ENCODE peak calls at places on chromosomes 12 and 14, in four cellular contexts. O is cardiac fibroblast, W is cardiac muscle cell, S is foreskin fibroblast. U is an unnamed sample.

GRCh38 chr12:94760786-94761185 is 110.4 kb upstream of the TMCC3 start:
- DNase-seq in W (no peak), O (peak), S (no peak), U (no peak)

GRCh38 chr12:5956987-5957386 is 11.9 kb upstream of the ANO2 start:
- DNase-seq in W (no peak), O (no peak), S (no peak), U (no peak)

GRCh38 chr14:77761205-77761931 is 412 bp upstream of the SNW1 start:
- DNase-seq in W (peak), S (peak), O (peak), U (peak)

GRCh38 chr14:37545174-37545573 is 49.9 kb downstream of the FOXA1 start:
- DNase-seq in O (no peak), W (no peak), S (no peak), U (no peak)

GRCh38 chr12:46942579-46942978 is 116.8 kb upstream of the SLC38A4 start:
- DNase-seq in O (no peak), S (peak), W (no peak), U (no peak)

GRCh38 chr14:104101651-104102281 is 16.3 kb downstream of the ASPG start:
- DNase-seq in S (no peak), O (no peak), W (no peak), U (no peak)

GRCh38 chr12:19867970-19868369 is 428.7 kb downstream of the AEBP2 start:
- DNase-seq in W (no peak), S (no peak), O (no peak), U (no peak)

GRCh38 chr12:120932058-120932457 is 27.9 kb upstream of the SPPL3 start:
- DNase-seq in S (no peak), O (no peak), W (no peak), U (no peak)

GRCh38 chr12:48003226-48004038 is 844 bp downstream of the COL2A1 start:
- DNase-seq in O (no peak), S (peak), W (peak), U (no peak)

GRCh38 chr12:121800694-121801600 is 2.9 kb upstream of the SETD1B start:
- DNase-seq in W (peak), S (peak), O (peak), U (no peak)

GRCh38 chr12:39610626-39611025 is 9.0 kb downstream of the ABCD2 start:
- DNase-seq in O (no peak), W (no peak), S (no peak), U (no peak)

GRCh38 chr12:2256915-2257314 is 204.1 kb downstream of the CACNA1C start:
- DNase-seq in W (no peak), S (peak), O (peak), U (no peak)

GRCh38 chr14:36428350-36428749 is 91.7 kb downstream of the NKX2-1 start:
- DNase-seq in W (no peak), O (no peak), S (no peak), U (no peak)

GRCh38 chr12:110107369-110108281 is 16.5 kb upstream of the IFT81 start:
- DNase-seq in S (peak), O (peak), W (no peak), U (peak)

GRCh38 chr12:115609356-115609755 is 668.1 kb downstream of the MED13L start:
- DNase-seq in S (peak), O (no peak), W (no peak), U (no peak)

GRCh38 chr12:65487679-65488078 is 209.2 kb downstream of the MSRB3 start:
- DNase-seq in O (no peak), W (no peak), S (no peak), U (no peak)

GRCh38 chr12:60441577-60441976 is 845.7 kb downstream of the SLC16A7 start:
- DNase-seq in W (no peak), S (no peak), O (no peak), U (no peak)

GRCh38 chr14:65304963-65305362 is 107.6 kb upstream of the FUT8 start:
- DNase-seq in O (no peak), S (no peak), W (no peak), U (no peak)

GRCh38 chr12:89319111-89319510 is 33.2 kb downstream of the DUSP6 start:
- DNase-seq in W (no peak), O (peak), S (peak), U (no peak)

GRCh38 chr12:51836012-51836832 is 12.3 kb downstream of the FIGNL2 start:
- DNase-seq in O (no peak), W (no peak), S (no peak), U (no peak)

GRCh38 chr14:68957688-68958248 is 21.3 kb downstream of the ACTN1 start:
- DNase-seq in O (no peak), S (no peak), W (no peak), U (no peak)

GRCh38 chr12:13283867-13284266 is 87.3 kb downstream of the EMP1 start:
- DNase-seq in S (no peak), O (no peak), W (no peak), U (no peak)

GRCh38 chr12:120775862-120776552 is 50.4 kb downstream of the ACADS start:
- DNase-seq in W (no peak), O (peak), S (no peak), U (no peak)

GRCh38 chr12:49730050-49730449 is 11.3 kb upstream of the TMBIM6 start:
- DNase-seq in O (no peak), S (no peak), W (no peak), U (no peak)

GRCh38 chr12:13075114-13075471 is 28.4 kb downstream of the GSG1 start:
- DNase-seq in W (no peak), S (no peak), O (peak), U (no peak)

GRCh38 chr12:59036973-59037807 is 116.9 kb upstream of the LRIG3 start:
- DNase-seq in W (no peak), S (peak), O (no peak), U (no peak)
- H3K4me3 ChIP-seq in W (no peak), S (no peak), O (no peak), U (no peak)

GRCh38 chr14:60646202-60646886 is 2.9 kb downstream of the SIX1 start:
- DNase-seq in S (peak), O (no peak), W (no peak), U (no peak)
- H3K4me3 ChIP-seq in S (peak), O (no peak), W (no peak), U (peak)

DNA sequence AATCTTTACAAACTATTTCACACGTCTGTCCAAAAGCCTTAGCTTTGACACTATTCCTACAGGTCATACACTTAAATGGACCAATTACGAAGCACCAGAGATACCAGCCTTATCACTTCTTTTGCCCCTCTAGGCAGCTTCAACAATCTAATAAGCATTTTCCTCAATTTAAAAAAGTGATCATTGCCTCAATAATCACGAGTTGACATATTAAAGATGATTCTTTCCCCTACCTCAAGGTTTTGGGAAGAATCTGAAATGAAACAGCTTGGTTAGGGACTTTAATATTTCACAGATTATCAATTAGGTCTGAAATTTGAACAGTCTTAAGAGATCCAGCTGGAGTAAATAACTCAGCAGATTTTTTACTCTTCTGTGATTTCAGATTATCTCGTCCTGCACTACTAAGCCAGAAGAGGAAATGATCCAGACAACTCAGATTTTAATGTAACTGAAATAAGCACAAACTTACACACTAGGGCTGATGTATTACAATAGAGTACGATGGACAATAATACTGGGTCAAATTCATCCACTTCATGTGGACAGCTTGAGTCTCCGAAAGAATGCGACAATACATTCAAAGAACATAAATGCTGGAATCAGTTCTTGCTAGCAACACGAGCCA is 15.9 kb downstream of the UBE2N start:
- DNase-seq in O (no peak), S (no peak), W (no peak), U (no peak)
- H3K4me3 ChIP-seq in O (no peak), S (no peak), W (no peak), U (no peak)

GRCh38 chr14:94389731-94390371 is 1.4 kb upstream of the SERPINA1 start:
- DNase-seq in S (no peak), O (no peak), W (no peak), U (no peak)
- H3K4me3 ChIP-seq in S (no peak), O (no peak), W (no peak), U (no peak)

GRCh38 chr14:89386214-89386886 is 30.7 kb downstream of the FOXN3 start:
- DNase-seq in O (no peak), S (peak), W (no peak), U (no peak)
- H3K4me3 ChIP-seq in O (no peak), S (no peak), W (no peak), U (no peak)

GRCh38 chr14:50001999-50002925 is 109.4 kb downstream of the ARF6 start:
- DNase-seq in S (no peak), W (no peak), O (no peak), U (no peak)
- H3K4me3 ChIP-seq in S (peak), W (no peak), O (peak), U (no peak)

GRCh38 chr12:67663121-67663520 is 14.6 kb downstream of the DYRK2 start:
- DNase-seq in O (peak), S (peak), W (no peak), U (peak)
- H3K4me3 ChIP-seq in O (no peak), S (no peak), W (no peak), U (no peak)

DNA sequence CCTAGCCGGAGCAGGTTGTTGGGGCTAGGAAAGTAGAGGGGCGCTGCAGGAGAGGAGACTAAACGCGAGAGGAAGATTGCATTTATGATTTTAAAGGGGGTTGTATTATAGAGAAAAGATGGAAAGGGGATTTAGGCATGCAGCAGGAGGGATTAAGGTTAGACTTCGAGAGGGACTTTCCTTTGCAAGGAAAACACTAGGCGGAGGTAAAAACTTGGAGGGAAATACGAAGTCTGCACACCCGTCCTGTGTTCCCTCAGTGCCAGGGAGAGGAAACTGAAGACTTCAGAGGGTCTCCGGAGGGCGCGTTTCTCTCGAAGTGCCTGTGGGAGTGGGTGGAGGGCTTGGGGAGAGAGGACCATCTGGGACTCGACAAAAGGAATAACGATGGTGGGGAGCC is 433 bp upstream of the PPP1R1A start:
- DNase-seq in O (no peak), S (no peak), W (no peak), U (no peak)
- H3K4me3 ChIP-seq in O (no peak), S (no peak), W (peak), U (no peak)

GRCh38 chr12:93419388-93420034 is 22.2 kb downstream of the UBE2N start:
- DNase-seq in O (peak), S (peak), W (peak), U (peak)
- H3K4me3 ChIP-seq in O (no peak), S (no peak), W (no peak), U (no peak)

GRCh38 chr14:45362505-45362904 is 109.5 kb upstream of the MIS18BP1 start:
- DNase-seq in W (no peak), S (no peak), O (no peak), U (no peak)
- H3K4me3 ChIP-seq in W (no peak), S (no peak), O (no peak), U (no peak)

U was measured in BJ.